ENCODE peak calls at places on chromosomes 16 and 17, in ten cellular contexts. N, Y, U, L, A, Z, P, G, S and O are unnamed samples.

GRCh38 chr17:69860142-69860680 is 214.8 kb upstream of the KCNJ16 start:
- DNase-seq in Z (no peak), N (no peak), G (no peak), P (no peak), U (no peak), S (no peak), L (no peak), A (no peak), Y (no peak), O (no peak)

GRCh38 chr17:83086907-83087787 is 7.7 kb downstream of the METRNL start:
- DNase-seq in G (no peak), N (no peak), L (no peak), U (no peak), S (no peak), A (no peak), Z (no peak), P (no peak), Y (no peak), O (no peak)

GRCh38 chr17:50520483-50520882 is 12.1 kb upstream of the EPN3 start:
- DNase-seq in P (no peak), G (no peak), S (no peak), A (no peak), N (no peak), L (no peak), Y (no peak), Z (no peak), U (no peak), O (no peak)

GRCh38 chr16:52497067-52497816 is 49.7 kb downstream of the TOX3 start:
- DNase-seq in S (no peak), Y (no peak), P (no peak), L (no peak), U (no peak), A (no peak), N (no peak), G (no peak), Z (no peak), O (no peak)

GRCh38 chr17:36850794-36851193 is 86.5 kb upstream of the LHX1 start:
- DNase-seq in L (no peak), N (no peak), A (peak), U (no peak), P (peak), Y (no peak), G (no peak), S (peak), Z (no peak), O (no peak)

GRCh38 chr16:73048292-73049050 is 543 bp upstream of the ZFHX3 start:
- DNase-seq in G (peak), A (no peak), Z (no peak), N (no peak), S (no peak), U (peak), P (no peak), Y (no peak), L (no peak), O (no peak)

GRCh38 chr17:48462946-48463345 is 32.9 kb upstream of the SKAP1 start:
- DNase-seq in G (no peak), S (no peak), P (no peak), N (no peak), A (no peak), Y (no peak), Z (no peak), L (no peak), U (no peak), O (no peak)

GRCh38 chr17:50863221-50863843 is 2.8 kb downstream of the TOB1 start:
- DNase-seq in Y (no peak), S (peak), A (no peak), G (no peak), P (no peak), L (no peak), N (peak), Z (no peak), U (no peak), O (no peak)

GRCh38 chr16:85360323-85361277 is 248.3 kb upstream of the CIBAR2 start:
- DNase-seq in Y (peak), P (no peak), U (peak), S (no peak), Z (no peak), N (no peak), A (no peak), L (no peak), G (no peak), O (no peak)

GRCh38 chr17:44097110-44097810 is 26.2 kb downstream of the HDAC5 start:
- DNase-seq in A (peak), G (peak), L (no peak), P (no peak), Y (no peak), U (no peak), S (no peak), Z (no peak), N (no peak), O (no peak)

GRCh38 chr17:35154486-35154885 is 6.9 kb downstream of the UNC45B start:
- DNase-seq in P (no peak), L (no peak), U (no peak), A (no peak), G (no peak), Z (no peak), S (no peak), Y (no peak), N (no peak), O (no peak)

GRCh38 chr17:18099516-18099915 is 9.0 kb upstream of the MYO15A start:
- DNase-seq in G (no peak), P (no peak), Y (no peak), Z (no peak), U (no peak), S (no peak), N (no peak), L (no peak), A (no peak), O (no peak)

GRCh38 chr17:18094409-18094807 is 6.7 kb downstream of the DRG2 start:
- DNase-seq in L (no peak), U (no peak), Y (no peak), A (no peak), G (no peak), S (no peak), N (no peak), Z (no peak), P (no peak), O (no peak)

GRCh38 chr17:18089613-18090012 is 1.9 kb downstream of the DRG2 start:
- DNase-seq in G (no peak), Z (no peak), A (no peak), S (no peak), Y (no peak), L (no peak), P (no peak), U (no peak), N (no peak), O (no peak)

GRCh38 chr17:18087610-18088491 is at the start of gene DRG2:
- DNase-seq in L (peak), A (peak), P (peak), Y (peak), U (peak), S (peak), N (peak), G (peak), Z (peak), O (peak)

GRCh38 chr17:18093616-18094408 is 6.1 kb downstream of the DRG2 start:
- DNase-seq in Y (no peak), A (peak), L (no peak), S (peak), U (no peak), Z (no peak), G (peak), N (no peak), P (peak), O (no peak)
- TF ChIP-seq CTCF in Y (no peak), A (peak), L (peak), S (no peak), U (peak), Z (peak), G (no peak), N (no peak), P (peak), O (peak)

GRCh38 chr16:24499193-24499814 is 40.1 kb upstream of the RBBP6 start:
- DNase-seq in A (no peak), U (no peak), Z (no peak), P (peak), S (peak), Y (no peak), L (no peak), G (no peak), N (no peak), O (peak)

GRCh38 chr16:24493859-24494258 is 45.5 kb upstream of the RBBP6 start:
- DNase-seq in U (no peak), L (no peak), P (no peak), Y (no peak), Z (no peak), S (no peak), G (no peak), N (no peak), A (no peak), O (no peak)

GRCh38 chr16:24491721-24492120 is 47.6 kb upstream of the RBBP6 start:
- DNase-seq in S (no peak), U (no peak), N (no peak), L (no peak), G (no peak), P (no peak), A (no peak), Z (no peak), Y (no peak), O (no peak)

DNA sequence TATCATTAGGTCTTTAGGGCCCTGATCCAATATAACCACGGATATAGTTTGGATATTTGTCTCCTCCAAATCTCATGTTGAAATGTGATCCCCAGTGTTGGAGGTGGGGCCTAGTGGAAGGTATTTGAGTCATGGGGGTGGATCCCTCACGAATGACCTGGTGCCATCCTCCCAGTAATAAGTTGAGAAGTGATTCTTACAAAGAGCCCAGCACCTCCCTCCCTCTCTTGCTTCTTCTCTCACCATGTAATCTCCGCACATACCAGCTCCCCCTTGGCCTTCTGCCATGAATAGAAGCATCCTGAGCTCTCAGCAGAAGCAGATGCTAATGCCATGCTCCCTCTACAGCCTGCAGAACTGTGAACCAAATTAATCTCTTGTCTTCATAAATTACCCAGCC is 42.0 kb upstream of the RBBP6 start:
- DNase-seq in A (no peak), N (no peak), S (no peak), P (no peak), G (no peak), Z (peak), U (no peak), L (no peak), Y (no peak), O (no peak)
- TF ChIP-seq CTCF in A (no peak), N (no peak), S (no peak), P (no peak), G (no peak), Z (no peak), U (no peak), L (no peak), Y (no peak), O (no peak)

GRCh38 chr16:4327782-4328579 is 12.1 kb downstream of the GLIS2 start:
- DNase-seq in N (peak), P (no peak), U (peak), S (no peak), G (peak), A (no peak), Z (peak), L (no peak), Y (peak), O (peak)
- TF ChIP-seq CTCF in N (peak), P (no peak), U (peak), S (no peak), G (peak), A (peak), Z (peak), L (peak), Y (no peak), O (peak)

DNA sequence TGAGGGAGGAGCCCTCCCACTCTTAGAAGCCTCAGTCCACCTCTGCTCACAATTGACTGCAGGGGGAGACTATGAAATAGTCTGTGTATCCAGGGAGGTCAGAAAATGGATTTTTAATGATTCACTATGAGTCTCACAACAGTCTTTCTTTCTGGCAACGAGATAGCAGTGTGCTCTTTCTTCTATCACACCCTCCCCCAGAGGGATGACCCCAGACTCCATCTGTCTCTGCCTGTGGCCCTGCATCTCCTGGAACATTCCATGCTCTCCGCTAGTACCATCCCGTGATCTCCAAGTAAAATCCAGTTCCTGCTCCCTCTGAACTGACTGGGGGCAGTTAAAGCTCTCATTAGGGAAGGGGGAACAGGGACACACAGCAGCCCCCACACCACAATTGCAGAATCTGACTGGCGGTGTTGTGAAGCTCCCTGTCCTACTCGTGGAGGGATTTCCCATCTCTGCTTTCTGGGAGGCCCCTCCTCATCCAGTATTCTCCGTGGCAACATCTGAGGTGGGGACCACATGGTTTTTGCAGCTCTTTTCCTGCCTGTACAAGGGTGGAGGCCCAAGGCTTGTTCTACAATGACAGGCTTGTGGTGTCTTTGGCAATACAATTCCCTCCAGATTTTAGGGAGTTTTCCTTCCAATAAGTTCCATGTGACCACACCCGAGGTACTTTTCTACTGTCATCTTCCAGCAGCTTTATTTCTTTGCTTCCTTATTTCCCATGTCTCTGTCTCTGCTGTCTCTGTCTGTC is 19.5 kb downstream of the NATD1 start:
- DNase-seq in S (no peak), Z (no peak), N (no peak), G (no peak), U (no peak), P (no peak), A (no peak), Y (no peak), L (no peak), O (no peak)
- TF ChIP-seq CTCF in S (no peak), Z (no peak), N (no peak), G (no peak), U (no peak), P (no peak), A (no peak), Y (no peak), L (no peak), O (no peak)

GRCh38 chr17:31529841-31530251 is 138.4 kb downstream of the RAB11FIP4 start:
- DNase-seq in Y (no peak), N (no peak), Z (no peak), U (no peak), A (no peak), P (no peak), G (no peak), S (no peak), L (no peak), O (no peak)

GRCh38 chr17:31525801-31526549 is 134.5 kb downstream of the RAB11FIP4 start:
- DNase-seq in Y (no peak), P (peak), Z (no peak), N (no peak), U (no peak), A (no peak), G (no peak), L (no peak), S (no peak), O (no peak)

GRCh38 chr17:31528291-31528874 is 136.9 kb downstream of the RAB11FIP4 start:
- DNase-seq in G (no peak), Z (no peak), P (no peak), A (no peak), U (no peak), S (no peak), N (no peak), L (no peak), Y (no peak), O (no peak)

GRCh38 chr17:31524926-31525800 is 133.7 kb downstream of the RAB11FIP4 start:
- DNase-seq in P (peak), Z (peak), L (peak), G (peak), A (peak), N (peak), S (peak), U (peak), Y (peak), O (peak)

DNA sequence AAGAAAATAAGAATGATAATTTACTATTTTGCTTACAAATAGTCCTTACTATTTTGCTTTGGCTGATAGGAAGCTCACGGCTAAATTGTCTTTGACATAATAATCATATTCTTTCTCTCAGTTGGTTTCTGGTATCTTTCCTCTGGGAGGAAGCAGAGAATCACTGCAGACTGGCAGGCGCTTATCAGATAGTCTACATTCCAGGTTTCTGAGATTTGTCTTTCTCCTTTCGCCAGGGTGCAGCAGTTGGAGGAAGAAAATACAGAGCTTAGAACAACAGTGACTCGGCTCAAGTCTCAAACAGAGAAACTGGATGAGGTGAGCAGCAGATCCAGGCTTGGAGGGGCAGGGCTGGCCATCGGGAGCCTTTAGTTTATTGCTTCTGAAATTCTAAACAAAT is 136.1 kb downstream of the RAB11FIP4 start:
- DNase-seq in L (no peak), S (no peak), A (no peak), P (no peak), G (no peak), Y (no peak), U (no peak), N (no peak), Z (no peak), O (no peak)
- TF ChIP-seq CTCF in L (no peak), S (no peak), A (no peak), P (no peak), G (no peak), Y (no peak), U (no peak), N (no peak), Z (no peak), O (no peak)